ENCODE peak calls at places on chromosome 9, in six cellular contexts. P is NCI-H345, Y is thoracic aorta, F is NCI-H1092 treated with DMSO at 0.1 percent for 48 hours, H is GM23248, E is heart right ventricle. N is an unnamed sample.

GRCh38 chr9:114047717-114048116 is 30.4 kb downstream of the AMBP start:
- DNase-seq in P (no peak), Y (no peak), F (no peak), H (peak), E (no peak), N (no peak)

GRCh38 chr9:115109486-115109885 is 8.5 kb downstream of the TNC start:
- DNase-seq in P (no peak), Y (no peak), F (no peak), H (peak), E (no peak), N (no peak)

GRCh38 chr9:87783180-87783579 is 57.3 kb downstream of the CTSL start:
- DNase-seq in P (no peak), Y (no peak), F (no peak), H (no peak), E (no peak), N (no peak)

GRCh38 chr9:1050125-1050895 is at the start of gene DMRT2:
- DNase-seq in P (peak), Y (peak), F (peak), H (peak), E (peak), N (peak)

GRCh38 chr9:130337784-130338380 is 72.3 kb downstream of the HMCN2 start:
- DNase-seq in P (no peak), Y (no peak), F (no peak), H (no peak), E (no peak), N (no peak)

GRCh38 chr9:95874303-95874988 is 1.0 kb upstream of the ERCC6L2 start:
- DNase-seq in P (no peak), Y (no peak), F (no peak), H (peak), E (no peak), N (no peak)

GRCh38 chr9:80410106-80410505 is 838.3 kb downstream of the TLE4 start:
- DNase-seq in P (no peak), Y (no peak), F (no peak), H (no peak), E (peak), N (no peak)

GRCh38 chr9:82606761-82607382 is 456.1 kb downstream of the RASEF start:
- DNase-seq in P (peak), Y (no peak), F (peak), H (peak), E (peak), N (peak)

GRCh38 chr9:18184034-18184800 is 289.7 kb upstream of the ADAMTSL1 start:
- DNase-seq in P (no peak), Y (no peak), F (no peak), H (no peak), E (no peak), N (no peak)

GRCh38 chr9:87535817-87536539 is 38.3 kb downstream of the DAPK1 start:
- DNase-seq in P (no peak), Y (no peak), F (no peak), H (no peak), E (no peak), N (no peak)

GRCh38 chr9:89154651-89155336 is 23.8 kb downstream of the SHC3 start:
- DNase-seq in P (no peak), Y (no peak), F (no peak), H (peak), E (no peak), N (no peak)

GRCh38 chr9:125494555-125494920 is 212.5 kb downstream of the MAPKAP1 start:
- DNase-seq in P (no peak), Y (no peak), F (no peak), H (peak), E (no peak), N (no peak)

GRCh38 chr9:13863112-13863511 is 450.8 kb downstream of the NFIB start:
- DNase-seq in P (no peak), Y (peak), F (no peak), H (no peak), E (peak), N (no peak)

N was measured in prostate gland.